ENCODE peak calls at places on chromosomes 2 and 18, in five cellular contexts. One of them, this sample, is unnamed.

GRCh38 chr2:215514516-215514915 is 78.6 kb upstream of the FN1 start:
- DNase-seq in NCI-H510A treated with DMSO at 0.1 percent for 48 hours: no peak
- DNase-seq in mammary epithelial cell: no peak
- DNase-seq in effector memory CD8-positive, alpha-beta T cell: no peak
- DNase-seq in AG10803: no peak
- DNase-seq in this sample: no peak

GRCh38 chr2:41136966-41137494 is 685.1 kb upstream of the SLC8A1 start:
- DNase-seq in effector memory CD8-positive, alpha-beta T cell: no peak
- DNase-seq in NCI-H510A treated with DMSO at 0.1 percent for 48 hours: no peak
- DNase-seq in AG10803: peak; percentile 9
- DNase-seq in mammary epithelial cell: no peak
- DNase-seq in this sample: no peak

GRCh38 chr18:77081387-77081773 is 51.2 kb downstream of the MBP start:
- DNase-seq in mammary epithelial cell: no peak
- DNase-seq in AG10803: peak; percentile 89
- DNase-seq in NCI-H510A treated with DMSO at 0.1 percent for 48 hours: no peak
- DNase-seq in effector memory CD8-positive, alpha-beta T cell: no peak
- DNase-seq in this sample: no peak

GRCh38 chr18:8341481-8342230 is 267.6 kb upstream of the RAB12 start:
- DNase-seq in effector memory CD8-positive, alpha-beta T cell: no peak
- DNase-seq in mammary epithelial cell: no peak
- DNase-seq in AG10803: peak; percentile 76
- DNase-seq in NCI-H510A treated with DMSO at 0.1 percent for 48 hours: no peak
- DNase-seq in this sample: no peak

GRCh38 chr2:215847056-215847455 is 166.3 kb downstream of the MREG start:
- DNase-seq in NCI-H510A treated with DMSO at 0.1 percent for 48 hours: no peak
- DNase-seq in effector memory CD8-positive, alpha-beta T cell: no peak
- DNase-seq in mammary epithelial cell: no peak
- DNase-seq in AG10803: no peak
- DNase-seq in this sample: no peak

GRCh38 chr2:28683100-28683706 is 68.4 kb upstream of the PPP1CB start:
- DNase-seq in NCI-H510A treated with DMSO at 0.1 percent for 48 hours: peak; percentile 86
- DNase-seq in effector memory CD8-positive, alpha-beta T cell: no peak
- DNase-seq in AG10803: peak; percentile 69
- DNase-seq in mammary epithelial cell: peak; percentile 68
- DNase-seq in this sample: peak; percentile 84

GRCh38 chr2:43327119-43327518 is 100.7 kb upstream of the ZFP36L2 start:
- DNase-seq in effector memory CD8-positive, alpha-beta T cell: no peak
- DNase-seq in mammary epithelial cell: no peak
- DNase-seq in NCI-H510A treated with DMSO at 0.1 percent for 48 hours: no peak
- DNase-seq in AG10803: no peak
- DNase-seq in this sample: no peak

GRCh38 chr18:49613141-49613641 is 51.3 kb downstream of the LIPG start:
- DNase-seq in NCI-H510A treated with DMSO at 0.1 percent for 48 hours: no peak
- DNase-seq in effector memory CD8-positive, alpha-beta T cell: no peak
- DNase-seq in mammary epithelial cell: peak; percentile 74
- DNase-seq in AG10803: no peak
- DNase-seq in this sample: peak; percentile 58

GRCh38 chr18:1296237-1296636 is 391.6 kb downstream of the ADCYAP1 start:
- DNase-seq in NCI-H510A treated with DMSO at 0.1 percent for 48 hours: no peak
- DNase-seq in AG10803: no peak
- DNase-seq in mammary epithelial cell: no peak
- DNase-seq in effector memory CD8-positive, alpha-beta T cell: no peak
- DNase-seq in this sample: no peak

GRCh38 chr18:22838639-22839487 is 94.3 kb upstream of the RBBP8 start:
- DNase-seq in NCI-H510A treated with DMSO at 0.1 percent for 48 hours: no peak
- DNase-seq in effector memory CD8-positive, alpha-beta T cell: no peak
- DNase-seq in mammary epithelial cell: no peak
- DNase-seq in AG10803: no peak
- DNase-seq in this sample: no peak

GRCh38 chr18:10798727-10799435 is 273.1 kb downstream of the NAPG start:
- DNase-seq in NCI-H510A treated with DMSO at 0.1 percent for 48 hours: no peak
- DNase-seq in effector memory CD8-positive, alpha-beta T cell: no peak
- DNase-seq in mammary epithelial cell: no peak
- DNase-seq in AG10803: peak; percentile 1
- DNase-seq in this sample: no peak

GRCh38 chr2:623384-623922 is 53.8 kb downstream of the TMEM18 start:
- DNase-seq in AG10803: no peak
- DNase-seq in mammary epithelial cell: no peak
- DNase-seq in NCI-H510A treated with DMSO at 0.1 percent for 48 hours: no peak
- DNase-seq in effector memory CD8-positive, alpha-beta T cell: no peak
- DNase-seq in this sample: no peak

GRCh38 chr2:190802133-190802532 is 78.5 kb upstream of the GLS start:
- DNase-seq in NCI-H510A treated with DMSO at 0.1 percent for 48 hours: no peak
- DNase-seq in mammary epithelial cell: no peak
- DNase-seq in effector memory CD8-positive, alpha-beta T cell: no peak
- DNase-seq in AG10803: no peak
- DNase-seq in this sample: no peak

GRCh38 chr2:203683932-203684556 is 22.4 kb upstream of the CD28 start:
- DNase-seq in AG10803: peak; percentile 85
- DNase-seq in NCI-H510A treated with DMSO at 0.1 percent for 48 hours: no peak
- DNase-seq in effector memory CD8-positive, alpha-beta T cell: no peak
- DNase-seq in mammary epithelial cell: peak; percentile 99
- DNase-seq in this sample: no peak

GRCh38 chr2:171999125-171999524 is 628 bp upstream of the METAP1D start:
- DNase-seq in NCI-H510A treated with DMSO at 0.1 percent for 48 hours: no peak
- DNase-seq in effector memory CD8-positive, alpha-beta T cell: no peak
- DNase-seq in mammary epithelial cell: peak; percentile 13
- DNase-seq in AG10803: no peak
- DNase-seq in this sample: no peak

GRCh38 chr2:175871949-175872348 is 130.1 kb downstream of the LNPK start:
- DNase-seq in mammary epithelial cell: no peak
- DNase-seq in effector memory CD8-positive, alpha-beta T cell: no peak
- DNase-seq in AG10803: no peak
- DNase-seq in NCI-H510A treated with DMSO at 0.1 percent for 48 hours: no peak
- DNase-seq in this sample: no peak

GRCh38 chr18:48475635-48476549 is 62.9 kb upstream of the CTIF start:
- DNase-seq in mammary epithelial cell: peak; percentile 57
- DNase-seq in AG10803: peak; percentile 84
- DNase-seq in effector memory CD8-positive, alpha-beta T cell: no peak
- DNase-seq in NCI-H510A treated with DMSO at 0.1 percent for 48 hours: peak; percentile 63
- DNase-seq in this sample: peak; percentile 75

GRCh38 chr2:147133273-147133901 is 711.4 kb upstream of the ACVR2A start:
- DNase-seq in AG10803: no peak
- DNase-seq in effector memory CD8-positive, alpha-beta T cell: no peak
- DNase-seq in mammary epithelial cell: no peak
- DNase-seq in NCI-H510A treated with DMSO at 0.1 percent for 48 hours: no peak
- DNase-seq in this sample: peak; percentile 76

GRCh38 chr2:240670402-240670801 is 12.3 kb downstream of the AQP12B start:
- DNase-seq in effector memory CD8-positive, alpha-beta T cell: no peak
- DNase-seq in mammary epithelial cell: no peak
- DNase-seq in NCI-H510A treated with DMSO at 0.1 percent for 48 hours: no peak
- DNase-seq in AG10803: no peak
- DNase-seq in this sample: no peak

GRCh38 chr2:65546406-65546805 is 114.0 kb upstream of the SPRED2 start:
- DNase-seq in NCI-H510A treated with DMSO at 0.1 percent for 48 hours: no peak
- DNase-seq in effector memory CD8-positive, alpha-beta T cell: no peak
- DNase-seq in mammary epithelial cell: no peak
- DNase-seq in AG10803: peak; percentile 21
- DNase-seq in this sample: no peak

GRCh38 chr2:191051825-191052778 is 38.1 kb upstream of the STAT1 start:
- DNase-seq in effector memory CD8-positive, alpha-beta T cell: peak; percentile 35
- DNase-seq in NCI-H510A treated with DMSO at 0.1 percent for 48 hours: peak; percentile 44
- DNase-seq in mammary epithelial cell: peak; percentile 35
- DNase-seq in AG10803: peak; percentile 76
- DNase-seq in this sample: peak; percentile 53

GRCh38 chr2:239598011-239598731 is 197.4 kb upstream of the HDAC4 start:
- DNase-seq in effector memory CD8-positive, alpha-beta T cell: no peak
- DNase-seq in NCI-H510A treated with DMSO at 0.1 percent for 48 hours: no peak
- DNase-seq in AG10803: no peak
- DNase-seq in mammary epithelial cell: no peak
- DNase-seq in this sample: no peak

GRCh38 chr2:241813806-241814570 is 5.0 kb downstream of the NEU4 start:
- DNase-seq in mammary epithelial cell: no peak
- DNase-seq in AG10803: no peak
- DNase-seq in NCI-H510A treated with DMSO at 0.1 percent for 48 hours: no peak
- DNase-seq in effector memory CD8-positive, alpha-beta T cell: peak; percentile 30
- DNase-seq in this sample: no peak

GRCh38 chr2:113847144-113847543 is 42.7 kb upstream of the ACTR3 start:
- DNase-seq in effector memory CD8-positive, alpha-beta T cell: no peak
- DNase-seq in NCI-H510A treated with DMSO at 0.1 percent for 48 hours: no peak
- DNase-seq in mammary epithelial cell: peak; percentile 48
- DNase-seq in AG10803: peak; percentile 54
- DNase-seq in this sample: no peak

GRCh38 chr2:171893196-171893823 is 734 bp downstream of the SLC25A12 start:
- DNase-seq in NCI-H510A treated with DMSO at 0.1 percent for 48 hours: no peak
- DNase-seq in effector memory CD8-positive, alpha-beta T cell: no peak
- DNase-seq in AG10803: peak; percentile 23
- DNase-seq in mammary epithelial cell: peak; percentile 12
- DNase-seq in this sample: no peak

GRCh38 chr18:44627245-44627644 is 53.4 kb upstream of the SETBP1 start:
- DNase-seq in AG10803: peak; percentile 78
- DNase-seq in effector memory CD8-positive, alpha-beta T cell: no peak
- DNase-seq in mammary epithelial cell: peak; percentile 29
- DNase-seq in NCI-H510A treated with DMSO at 0.1 percent for 48 hours: no peak
- DNase-seq in this sample: no peak

GRCh38 chr2:28802975-28803429 is 7.6 kb upstream of the SPDYA start:
- DNase-seq in NCI-H510A treated with DMSO at 0.1 percent for 48 hours: no peak
- DNase-seq in AG10803: peak; percentile 33
- DNase-seq in effector memory CD8-positive, alpha-beta T cell: no peak
- DNase-seq in mammary epithelial cell: no peak
- DNase-seq in this sample: no peak

GRCh38 chr2:191230174-191230573 is 15.0 kb upstream of the MYO1B start:
- DNase-seq in effector memory CD8-positive, alpha-beta T cell: no peak
- DNase-seq in mammary epithelial cell: peak; percentile 90
- DNase-seq in AG10803: peak; percentile 97
- DNase-seq in NCI-H510A treated with DMSO at 0.1 percent for 48 hours: no peak
- DNase-seq in this sample: no peak

GRCh38 chr2:205633994-205634393 is 48.3 kb upstream of the NRP2 start:
- DNase-seq in effector memory CD8-positive, alpha-beta T cell: no peak
- DNase-seq in mammary epithelial cell: no peak
- DNase-seq in NCI-H510A treated with DMSO at 0.1 percent for 48 hours: no peak
- DNase-seq in AG10803: peak; percentile 49
- DNase-seq in this sample: no peak

GRCh38 chr2:71930073-71930681 is 217.5 kb downstream of the CYP26B1 start:
- DNase-seq in effector memory CD8-positive, alpha-beta T cell: no peak
- DNase-seq in NCI-H510A treated with DMSO at 0.1 percent for 48 hours: peak; percentile 63
- DNase-seq in mammary epithelial cell: no peak
- DNase-seq in AG10803: peak; percentile 96
- DNase-seq in this sample: peak; percentile 87

GRCh38 chr2:240452471-240453256 is 17.2 kb downstream of the GPC1 start:
- DNase-seq in effector memory CD8-positive, alpha-beta T cell: no peak
- DNase-seq in mammary epithelial cell: peak; percentile 39
- DNase-seq in AG10803: peak; percentile 36
- DNase-seq in NCI-H510A treated with DMSO at 0.1 percent for 48 hours: peak; percentile 50
- DNase-seq in this sample: peak; percentile 68

GRCh38 chr2:140186201-140186775 is 1406.1 kb upstream of the NXPH2 start:
- DNase-seq in NCI-H510A treated with DMSO at 0.1 percent for 48 hours: no peak
- DNase-seq in effector memory CD8-positive, alpha-beta T cell: no peak
- DNase-seq in AG10803: no peak
- DNase-seq in mammary epithelial cell: no peak
- DNase-seq in this sample: no peak

GRCh38 chr2:157489981-157490380 is 46.1 kb upstream of the CYTIP start:
- DNase-seq in mammary epithelial cell: no peak
- DNase-seq in AG10803: no peak
- DNase-seq in NCI-H510A treated with DMSO at 0.1 percent for 48 hours: no peak
- DNase-seq in effector memory CD8-positive, alpha-beta T cell: no peak
- DNase-seq in this sample: no peak

GRCh38 chr2:85504434-85505261 is 34.3 kb upstream of the MAT2A start:
- DNase-seq in effector memory CD8-positive, alpha-beta T cell: no peak
- DNase-seq in mammary epithelial cell: peak; percentile 99
- DNase-seq in AG10803: peak; percentile 92
- DNase-seq in NCI-H510A treated with DMSO at 0.1 percent for 48 hours: peak; percentile 61
- DNase-seq in this sample: no peak

GRCh38 chr2:100529900-100530299 is 32.9 kb upstream of the PDCL3 start:
- DNase-seq in NCI-H510A treated with DMSO at 0.1 percent for 48 hours: no peak
- DNase-seq in mammary epithelial cell: no peak
- DNase-seq in effector memory CD8-positive, alpha-beta T cell: no peak
- DNase-seq in AG10803: no peak
- DNase-seq in this sample: no peak

GRCh38 chr2:207048421-207048820 is 109.1 kb downstream of the CPO start:
- DNase-seq in effector memory CD8-positive, alpha-beta T cell: no peak
- DNase-seq in mammary epithelial cell: no peak
- DNase-seq in NCI-H510A treated with DMSO at 0.1 percent for 48 hours: no peak
- DNase-seq in AG10803: no peak
- DNase-seq in this sample: no peak

GRCh38 chr2:176114120-176114929 is 2.3 kb upstream of the HOXD10 start:
- DNase-seq in effector memory CD8-positive, alpha-beta T cell: no peak
- DNase-seq in AG10803: no peak
- DNase-seq in mammary epithelial cell: no peak
- DNase-seq in NCI-H510A treated with DMSO at 0.1 percent for 48 hours: peak; percentile 90
- DNase-seq in this sample: peak; percentile 82

GRCh38 chr2:237471457-237472186 is 15.4 kb upstream of the MLPH start:
- DNase-seq in NCI-H510A treated with DMSO at 0.1 percent for 48 hours: peak; percentile 45
- DNase-seq in mammary epithelial cell: no peak
- DNase-seq in AG10803: peak; percentile 66
- DNase-seq in effector memory CD8-positive, alpha-beta T cell: peak; percentile 11
- DNase-seq in this sample: peak; percentile 17

GRCh38 chr2:222993920-222994650 is 57.9 kb upstream of the KCNE4 start:
- DNase-seq in AG10803: peak; percentile 99
- DNase-seq in effector memory CD8-positive, alpha-beta T cell: no peak
- DNase-seq in mammary epithelial cell: no peak
- DNase-seq in NCI-H510A treated with DMSO at 0.1 percent for 48 hours: no peak
- DNase-seq in this sample: peak; percentile 15

GRCh38 chr2:76251342-76251741 is 540.6 kb upstream of the GCFC2 start:
- DNase-seq in mammary epithelial cell: no peak
- DNase-seq in effector memory CD8-positive, alpha-beta T cell: no peak
- DNase-seq in NCI-H510A treated with DMSO at 0.1 percent for 48 hours: no peak
- DNase-seq in AG10803: no peak
- DNase-seq in this sample: no peak